ENCODE peak calls at places on chromosomes 2 and 18, in ten cellular contexts. B, Y, D, A, G, V, F, J, I and P are unnamed samples.

GRCh38 chr2:222903234-222904220 is 42.7 kb downstream of the ACSL3 start:
- DNase-seq in B (peak), Y (peak), D (peak), A (no peak), G (no peak), V (peak), F (peak), J (no peak), I (no peak), P (no peak)

GRCh38 chr2:152222975-152223638 is 47.5 kb upstream of the STAM2 start:
- DNase-seq in B (peak), Y (no peak), D (peak), A (no peak), G (no peak), V (peak), F (peak), J (no peak), I (no peak), P (no peak)

GRCh38 chr18:7066965-7067555 is 50.5 kb downstream of the LAMA1 start:
- DNase-seq in B (no peak), Y (no peak), D (no peak), A (no peak), G (no peak), V (peak), F (peak), J (no peak), I (no peak), P (no peak)

GRCh38 chr2:191686658-191687057 is 8.7 kb downstream of the NABP1 start:
- DNase-seq in B (no peak), Y (no peak), D (no peak), A (no peak), G (no peak), V (no peak), F (no peak), J (no peak), I (no peak), P (no peak)

GRCh38 chr2:33215299-33215698 is 261.1 kb upstream of the RASGRP3 start:
- DNase-seq in B (no peak), Y (no peak), D (no peak), A (no peak), G (no peak), V (peak), F (peak), J (no peak), I (no peak), P (no peak)

GRCh38 chr18:5709476-5710095 is 165.8 kb upstream of the EPB41L3 start:
- DNase-seq in B (no peak), Y (no peak), D (no peak), A (no peak), G (no peak), V (no peak), F (no peak), J (no peak), I (no peak), P (no peak)

GRCh38 chr2:229714080-229714735 is at the start of gene DNER:
- DNase-seq in B (no peak), Y (peak), D (peak), A (peak), G (no peak), V (peak), F (no peak), J (peak), I (peak), P (peak)

GRCh38 chr2:239473211-239473805 is 72.5 kb upstream of the HDAC4 start:
- DNase-seq in B (no peak), Y (no peak), D (no peak), A (no peak), G (no peak), V (no peak), F (no peak), J (no peak), I (no peak), P (no peak)

GRCh38 chr2:70921839-70922590 is 13.7 kb upstream of the ATP6V1B1 start:
- DNase-seq in B (no peak), Y (no peak), D (no peak), A (no peak), G (no peak), V (no peak), F (no peak), J (peak), I (no peak), P (no peak)

GRCh38 chr2:208097801-208098200 is 26.5 kb downstream of the CRYGD start:
- DNase-seq in B (no peak), Y (no peak), D (no peak), A (no peak), G (no peak), V (no peak), F (no peak), J (no peak), I (no peak), P (no peak)

GRCh38 chr2:11533278-11534077 is at the start of gene GREB1:
- DNase-seq in B (no peak), Y (no peak), D (no peak), A (no peak), G (no peak), V (peak), F (peak), J (no peak), I (no peak), P (no peak)

GRCh38 chr2:3267869-3268704 is 109.5 kb downstream of the EIPR1 start:
- DNase-seq in B (no peak), Y (no peak), D (no peak), A (no peak), G (no peak), V (no peak), F (no peak), J (no peak), I (no peak), P (no peak)

GRCh38 chr2:128639693-128640092 is 321.0 kb upstream of the HS6ST1 start:
- DNase-seq in B (no peak), Y (no peak), D (no peak), A (no peak), G (no peak), V (no peak), F (no peak), J (no peak), I (no peak), P (no peak)

GRCh38 chr18:3664563-3665178 is 214.7 kb downstream of the TGIF1 start:
- DNase-seq in B (no peak), Y (no peak), D (no peak), A (peak), G (no peak), V (peak), F (no peak), J (no peak), I (no peak), P (no peak)

GRCh38 chr2:145597011-145597410 is 1077.1 kb upstream of the ZEB2 start:
- DNase-seq in B (no peak), Y (no peak), D (no peak), A (no peak), G (no peak), V (peak), F (peak), J (no peak), I (no peak), P (no peak)

GRCh38 chr2:233429175-233429897 is 75.0 kb downstream of the DGKD start:
- DNase-seq in B (no peak), Y (no peak), D (peak), A (no peak), G (no peak), V (no peak), F (no peak), J (no peak), I (no peak), P (no peak)

GRCh38 chr2:50492452-50492851 is 539.5 kb downstream of the NRXN1 start:
- DNase-seq in B (peak), Y (peak), D (peak), A (no peak), G (no peak), V (peak), F (peak), J (peak), I (no peak), P (no peak)

GRCh38 chr2:103902347-103902746 is 951.6 kb upstream of the POU3F3 start:
- DNase-seq in B (no peak), Y (no peak), D (no peak), A (no peak), G (no peak), V (no peak), F (no peak), J (no peak), I (no peak), P (no peak)

GRCh38 chr2:68318686-68319396 is 908 bp downstream of the CNRIP1 start:
- DNase-seq in B (no peak), Y (no peak), D (no peak), A (peak), G (no peak), V (no peak), F (peak), J (peak), I (no peak), P (no peak)

GRCh38 chr18:48859311-48860275 is 91.2 kb downstream of the SMAD7 start:
- DNase-seq in B (no peak), Y (no peak), D (no peak), A (peak), G (no peak), V (no peak), F (no peak), J (no peak), I (no peak), P (no peak)

GRCh38 chr2:209368406-209368805 is 55.4 kb upstream of the MAP2 start:
- DNase-seq in B (no peak), Y (no peak), D (no peak), A (no peak), G (no peak), V (no peak), F (peak), J (no peak), I (no peak), P (no peak)

GRCh38 chr2:143742631-143743030 is 613.4 kb downstream of the ARHGAP15 start:
- DNase-seq in B (no peak), Y (no peak), D (no peak), A (no peak), G (no peak), V (no peak), F (no peak), J (no peak), I (no peak), P (no peak)

GRCh38 chr2:26630669-26631360 is 10.4 kb downstream of the CIB4 start:
- DNase-seq in B (no peak), Y (no peak), D (no peak), A (peak), G (no peak), V (peak), F (peak), J (no peak), I (no peak), P (no peak)